ENCODE peak calls at places on chromosome 9, in five cellular contexts. W, Q, N, I and L are unnamed samples.

GRCh38 chr9:37026936-37027581 is 7.0 kb downstream of the PAX5 start:
- DNase-seq in I (no peak), W (no peak), Q (no peak), N (no peak), L (no peak)

GRCh38 chr9:128207076-128207731 is 4.0 kb downstream of the DNM1 start:
- DNase-seq in N (no peak), Q (no peak), W (no peak), I (no peak), L (no peak)

GRCh38 chr9:97958812-97959511 is 21.0 kb upstream of the HEMGN start:
- DNase-seq in N (no peak), Q (no peak), W (no peak), I (no peak), L (no peak)

GRCh38 chr9:127186799-127187198 is 64.4 kb upstream of the ANGPTL2 start:
- DNase-seq in N (no peak), I (no peak), W (no peak), Q (no peak), L (no peak)

GRCh38 chr9:19485193-19485592 is 76.4 kb downstream of the ACER2 start:
- DNase-seq in N (no peak), I (no peak), Q (no peak), W (no peak), L (no peak)

GRCh38 chr9:8186553-8186952 is 387.0 kb upstream of the DMAC1 start:
- DNase-seq in Q (no peak), W (no peak), N (no peak), I (no peak), L (no peak)

GRCh38 chr9:353077-353476 is 138.4 kb downstream of the DOCK8 start:
- DNase-seq in I (no peak), N (no peak), W (no peak), Q (no peak), L (no peak)

GRCh38 chr9:98795970-98796363 is 388 bp downstream of the ANKS6 start:
- DNase-seq in I (peak), N (peak), Q (peak), W (peak), L (no peak)

GRCh38 chr9:18487620-18488019 is 13.7 kb downstream of the ADAMTSL1 start:
- DNase-seq in I (no peak), Q (no peak), W (no peak), N (no peak), L (no peak)

GRCh38 chr9:105369911-105370310 is 77.9 kb upstream of the FSD1L start:
- DNase-seq in W (no peak), I (no peak), N (no peak), Q (no peak), L (no peak)

GRCh38 chr9:122090287-122090883 is 2.7 kb downstream of the TTLL11 start:
- DNase-seq in I (no peak), W (no peak), N (no peak), Q (no peak), L (no peak)

GRCh38 chr9:35695801-35696420 is 6.2 kb upstream of the TPM2 start:
- DNase-seq in I (no peak), Q (peak), W (no peak), N (no peak), L (no peak)

GRCh38 chr9:36210722-36211121 is 20.0 kb downstream of the CLTA start:
- DNase-seq in Q (no peak), N (no peak), I (no peak), W (no peak), L (no peak)

GRCh38 chr9:85416720-85417119 is 325.0 kb downstream of the AGTPBP1 start:
- DNase-seq in W (no peak), I (no peak), N (no peak), Q (peak), L (no peak)

GRCh38 chr9:136079211-136079915 is 15.7 kb downstream of the NACC2 start:
- DNase-seq in N (no peak), I (no peak), Q (no peak), W (no peak), L (no peak)

GRCh38 chr9:128724744-128725211 is 851 bp upstream of the ZDHHC12 start:
- DNase-seq in N (no peak), I (no peak), W (peak), Q (peak), L (peak)

GRCh38 chr9:21576331-21577189 is 94.4 kb upstream of the IFNE start:
- DNase-seq in I (peak), Q (peak), W (peak), N (peak), L (no peak)

GRCh38 chr9:98175762-98176161 is 16.7 kb downstream of the CORO2A start:
- DNase-seq in Q (no peak), I (no peak), N (no peak), W (no peak), L (no peak)

GRCh38 chr9:123883634-123884033 is 46.3 kb downstream of the DENND1A start:
- DNase-seq in I (no peak), Q (no peak), N (no peak), W (no peak), L (no peak)

GRCh38 chr9:104882574-104882973 is 45.4 kb downstream of the ABCA1 start:
- DNase-seq in I (no peak), N (no peak), W (no peak), Q (no peak), L (no peak)

GRCh38 chr9:137044042-137044441 is 1.9 kb downstream of the NPDC1 start:
- DNase-seq in W (no peak), I (no peak), N (no peak), Q (no peak), L (no peak)

GRCh38 chr9:129278391-129279237 is 100.6 kb upstream of the IER5L start:
- DNase-seq in Q (no peak), W (peak), I (no peak), N (no peak), L (no peak)

GRCh38 chr9:105438136-105438839 is 9.5 kb upstream of the FSD1L start:
- DNase-seq in Q (no peak), I (no peak), W (no peak), N (no peak), L (no peak)

GRCh38 chr9:23850242-23851023 is 24.4 kb upstream of the ELAVL2 start:
- DNase-seq in Q (peak), I (no peak), N (no peak), W (no peak), L (no peak)

GRCh38 chr9:19885608-19886007 is 96.8 kb upstream of the SLC24A2 start:
- DNase-seq in N (no peak), Q (no peak), W (no peak), I (no peak), L (no peak)

GRCh38 chr9:75104607-75105006 is 16.3 kb downstream of the OSTF1 start:
- DNase-seq in W (no peak), N (no peak), I (no peak), Q (no peak), L (no peak)

GRCh38 chr9:73269430-73270101 is 117.9 kb downstream of the ANXA1 start:
- DNase-seq in W (no peak), Q (peak), I (no peak), N (no peak), L (peak)

GRCh38 chr9:100354121-100354800 is 1.5 kb upstream of the TEX10 start:
- DNase-seq in N (no peak), Q (no peak), W (no peak), I (no peak), L (no peak)

GRCh38 chr9:98867434-98868168 is 60.1 kb downstream of the GALNT12 start:
- DNase-seq in Q (peak), I (no peak), N (no peak), W (peak), L (no peak)

GRCh38 chr9:12652973-12653372 is 40.2 kb upstream of the TYRP1 start:
- DNase-seq in N (no peak), Q (no peak), W (no peak), I (no peak), L (no peak)

GRCh38 chr9:79824265-79824664 is 252.5 kb downstream of the TLE4 start:
- DNase-seq in W (no peak), I (no peak), Q (no peak), N (no peak), L (peak)

GRCh38 chr9:86580688-86581087 is 226.5 kb upstream of the TUT7 start:
- DNase-seq in N (no peak), W (no peak), I (no peak), Q (no peak), L (no peak)
- H3K4me3 ChIP-seq in N (no peak), W (no peak), I (no peak), Q (no peak), L (no peak)

DNA sequence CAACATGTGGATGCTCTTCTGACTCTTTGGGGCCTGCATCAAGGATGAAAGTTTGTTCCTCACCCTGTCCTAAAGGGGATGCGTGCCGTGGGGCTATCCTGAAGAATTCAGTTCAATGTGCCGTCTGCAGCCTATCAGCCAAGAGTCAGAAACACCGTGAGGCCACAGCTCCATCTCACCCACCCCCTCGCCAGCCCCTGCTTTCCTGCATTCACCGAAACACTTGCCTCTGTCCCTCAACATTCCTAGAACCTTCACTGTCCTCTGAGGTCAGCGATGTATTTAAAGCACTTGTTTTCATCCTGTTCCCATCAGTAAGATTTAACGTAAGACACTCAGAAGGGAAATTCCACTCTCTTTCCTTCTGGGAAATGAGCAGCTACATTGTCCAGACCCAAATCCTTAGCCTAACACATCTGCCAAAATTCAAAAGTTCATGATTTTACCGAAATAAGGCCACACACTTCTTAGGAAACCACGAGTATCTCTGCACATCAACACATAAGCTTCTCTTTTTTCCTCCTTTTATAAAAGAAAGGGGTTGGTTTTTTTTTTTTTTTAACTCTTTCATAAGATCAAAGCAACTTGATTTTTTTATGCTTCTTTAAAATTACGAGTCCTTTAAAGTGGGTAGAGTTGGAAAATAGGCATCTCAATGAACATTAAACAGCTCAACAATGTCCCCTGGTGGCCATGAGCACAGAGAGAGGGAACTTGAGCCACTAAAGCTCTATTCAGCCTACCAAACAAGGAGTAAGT is 100.7 kb downstream of the SUSD1 start:
- DNase-seq in Q (peak), W (peak), N (peak), I (peak), L (peak)
- H3K4me3 ChIP-seq in Q (no peak), W (no peak), N (no peak), I (no peak), L (no peak)

GRCh38 chr9:78030553-78031270 is 899 bp downstream of the GNAQ start:
- DNase-seq in W (peak), N (peak), Q (peak), I (peak), L (peak)

GRCh38 chr9:78032599-78033457 is 1.2 kb upstream of the GNAQ start:
- DNase-seq in Q (peak), I (peak), W (no peak), N (peak), L (peak)

GRCh38 chr9:78033870-78034269 is 2.3 kb upstream of the GNAQ start:
- DNase-seq in I (no peak), Q (no peak), N (no peak), W (no peak), L (no peak)

GRCh38 chr9:78031271-78031825 is at the start of gene GNAQ:
- DNase-seq in N (peak), Q (peak), I (peak), W (no peak), L (no peak)

DNA sequence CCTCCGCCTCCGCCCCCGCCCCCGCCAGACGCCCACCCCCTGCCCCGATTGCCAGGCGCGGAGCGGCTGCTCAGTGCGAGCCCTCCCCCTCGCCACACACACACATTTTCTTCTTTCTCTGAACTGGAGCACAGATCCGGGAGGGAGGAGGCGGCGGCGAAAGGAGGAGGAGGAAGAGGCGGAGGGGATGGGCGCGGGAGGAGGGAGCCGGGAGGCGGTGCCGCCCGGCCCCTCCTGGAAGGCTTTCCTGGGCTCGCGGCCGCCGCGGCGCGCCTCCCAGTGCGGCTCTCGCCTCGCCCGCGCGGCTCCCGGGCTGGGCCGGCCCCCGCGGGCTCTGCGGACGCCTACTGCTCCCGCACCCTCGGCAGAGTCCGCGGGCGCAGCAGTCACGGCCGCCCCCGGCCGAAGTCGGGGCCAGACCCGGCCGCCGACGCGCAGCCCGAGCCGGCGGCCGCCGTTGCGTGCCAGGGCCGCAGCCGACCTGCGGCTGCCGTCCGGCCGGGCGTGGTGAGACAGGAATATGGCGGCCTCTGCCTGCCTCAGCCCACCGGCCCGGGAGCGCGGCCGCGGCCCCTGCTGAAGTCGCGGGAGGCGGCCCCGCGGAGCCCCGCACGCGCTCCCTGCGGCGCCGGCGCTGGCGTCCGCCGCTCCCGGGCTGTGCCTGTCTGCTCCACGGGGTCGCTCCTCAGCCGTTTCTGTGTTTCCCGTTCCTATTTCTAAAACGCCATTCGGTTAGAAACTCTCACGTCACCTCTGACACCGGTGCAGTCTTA is 401 bp upstream of the GNAQ start:
- DNase-seq in I (peak), N (peak), W (peak), Q (peak), L (peak)
- H3K4me3 ChIP-seq in I (peak), N (peak), W (peak), Q (peak), L (peak)

GRCh38 chr9:107489144-107489673 is 360 bp downstream of the KLF4 start:
- DNase-seq in Q (no peak), W (no peak), N (no peak), I (no peak), L (no peak)
- H3K4me3 ChIP-seq in Q (peak), W (peak), N (no peak), I (no peak), L (peak)

GRCh38 chr9:113591899-113592625 is 128.5 kb downstream of the RGS3 start:
- DNase-seq in N (no peak), W (no peak), I (no peak), Q (no peak), L (no peak)

GRCh38 chr9:113593682-113594281 is 130.3 kb downstream of the RGS3 start:
- DNase-seq in I (no peak), W (peak), N (no peak), Q (peak), L (no peak)

GRCh38 chr9:113590991-113591898 is 127.7 kb downstream of the RGS3 start:
- DNase-seq in W (peak), N (peak), I (peak), Q (peak), L (no peak)

GRCh38 chr9:113594484-113595299 is 131.2 kb downstream of the RGS3 start:
- DNase-seq in N (no peak), W (no peak), I (no peak), Q (no peak), L (no peak)

GRCh38 chr9:113592806-113593575 is 129.5 kb downstream of the RGS3 start:
- DNase-seq in Q (no peak), N (no peak), I (no peak), W (no peak), L (no peak)
- H3K4me3 ChIP-seq in Q (no peak), N (no peak), I (no peak), W (no peak), L (no peak)

DNA sequence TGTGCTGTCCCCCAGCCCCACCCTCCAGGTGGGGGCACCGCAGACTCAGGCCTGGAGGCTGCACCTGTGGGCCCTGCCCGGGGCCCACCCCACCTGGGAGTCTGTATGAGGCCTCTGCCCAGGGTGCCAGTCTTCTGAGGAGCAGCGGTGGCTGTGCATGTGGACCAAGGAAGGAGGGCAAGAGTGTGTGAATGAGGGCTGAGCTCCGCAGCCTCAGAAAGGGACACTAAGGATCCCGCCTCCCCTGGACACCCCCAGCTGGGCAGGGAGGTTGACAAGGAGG is 19.1 kb downstream of the FGD3 start:
- DNase-seq in I (no peak), W (no peak), Q (no peak), N (no peak), L (no peak)
- H3K4me3 ChIP-seq in I (peak), W (no peak), Q (no peak), N (peak), L (no peak)